ENCODE peak calls at places on chromosomes 1 and 21, in five cellular contexts. I is sigmoid colon, U is transverse colon, W is uterus, O is breast epithelium. T is an unnamed sample. For H3K4me1, the result is how much of the 10 kb centered on the place peaks cover.

GRCh38 chr1:210330279-210330866 is 1.7 kb downstream of the HHAT start:
- DNase-seq in I (no peak), U (no peak), W (no peak), O (no peak), T (no peak)

GRCh38 chr1:59178339-59178744 is 118.6 kb upstream of the FGGY start:
- DNase-seq in I (peak), U (no peak), W (peak), O (no peak), T (peak)

GRCh38 chr21:31394309-31394708 is 50.2 kb upstream of the TIAM1 start:
- DNase-seq in I (no peak), U (no peak), W (no peak), O (no peak), T (no peak)

GRCh38 chr1:218671573-218671972 is 326.4 kb downstream of the TGFB2 start:
- DNase-seq in I (no peak), U (no peak), W (no peak), O (no peak), T (no peak)

GRCh38 chr1:165129568-165130164 is 226.8 kb downstream of the LMX1A start:
- DNase-seq in I (no peak), U (peak), W (no peak), O (peak), T (peak)

GRCh38 chr1:152035406-152036315 is 1.1 kb downstream of the S100A11 start:
- DNase-seq in I (no peak), U (peak), W (no peak), O (peak), T (no peak)

GRCh38 chr1:195202271-195202670 is 1406.0 kb downstream of the KCNT2 start:
- DNase-seq in I (no peak), U (no peak), W (no peak), O (no peak), T (peak)

GRCh38 chr21:37128069-37128468 is 55.0 kb downstream of the TTC3 start:
- DNase-seq in I (no peak), U (no peak), W (no peak), O (peak), T (no peak)

GRCh38 chr1:43420874-43421273 is 31.2 kb downstream of the SZT2 start:
- DNase-seq in I (no peak), U (no peak), W (no peak), O (no peak), T (no peak)

GRCh38 chr1:9369964-9370788 is 77.5 kb downstream of the SPSB1 start:
- DNase-seq in I (no peak), U (no peak), W (no peak), O (no peak), T (no peak)

GRCh38 chr21:33360281-33360680 is 35.5 kb downstream of the IFNAR1 start:
- DNase-seq in I (no peak), U (no peak), W (no peak), O (no peak), T (peak)

GRCh38 chr1:153567621-153568366 is 2.1 kb upstream of the S100A2 start:
- DNase-seq in I (no peak), U (no peak), W (no peak), O (no peak), T (no peak)

GRCh38 chr1:214420341-214420740 is 131.1 kb downstream of the PTPN14 start:
- DNase-seq in I (no peak), U (no peak), W (no peak), O (no peak), T (no peak)

GRCh38 chr1:202505356-202505755 is 156.9 kb downstream of the PPP1R12B start:
- DNase-seq in I (no peak), U (no peak), W (peak), O (no peak), T (peak)

GRCh38 chr1:94095744-94096469 is 25.0 kb downstream of the ABCA4 start:
- DNase-seq in I (peak), U (no peak), W (peak), O (no peak), T (peak)

GRCh38 chr1:217647791-217648190 is 16.6 kb downstream of the SPATA17 start:
- DNase-seq in I (no peak), U (no peak), W (no peak), O (no peak), T (no peak)

GRCh38 chr1:9689971-9690381 is 38.4 kb downstream of the PIK3CD start:
- DNase-seq in I (peak), U (peak), W (peak), O (no peak), T (peak)

GRCh38 chr1:228804640-228805413 is 69.5 kb downstream of the RHOU start:
- DNase-seq in I (no peak), U (no peak), W (peak), O (no peak), T (no peak)

GRCh38 chr1:222370911-222371717 is 176.8 kb downstream of the HHIPL2 start:
- DNase-seq in I (no peak), U (no peak), W (no peak), O (no peak), T (no peak)

GRCh38 chr1:51263147-51263850 is 27.2 kb downstream of the RNF11 start:
- DNase-seq in I (no peak), U (no peak), W (no peak), O (no peak), T (no peak)

GRCh38 chr1:46043491-46044017 is 88.9 kb downstream of the PIK3R3 start:
- DNase-seq in I (peak), U (peak), W (no peak), O (no peak), T (no peak)

GRCh38 chr1:212954514-212954913 is 4.2 kb downstream of the VASH2 start:
- DNase-seq in I (no peak), U (no peak), W (no peak), O (no peak), T (no peak)

GRCh38 chr1:172717722-172718455 is 59.0 kb downstream of the FASLG start:
- DNase-seq in I (no peak), U (no peak), W (no peak), O (no peak), T (no peak)

GRCh38 chr1:12460911-12461621 is 156.9 kb downstream of the DHRS3 start:
- DNase-seq in I (peak), U (peak), W (peak), O (no peak), T (peak)

GRCh38 chr1:183871142-183871541 is 66.2 kb downstream of the RGL1 start:
- DNase-seq in I (no peak), U (no peak), W (no peak), O (no peak), T (no peak)

GRCh38 chr1:157360021-157360390 is 192.3 kb downstream of the FCRL5 start:
- DNase-seq in I (no peak), U (no peak), W (no peak), O (no peak), T (no peak)

GRCh38 chr1:212601524-212601923 is 7.0 kb upstream of the ATF3 start:
- DNase-seq in I (no peak), U (no peak), W (no peak), O (no peak), T (no peak)

GRCh38 chr1:211515090-211516023 is 23.4 kb upstream of the RD3 start:
- DNase-seq in I (peak), U (peak), W (peak), O (peak), T (peak)

GRCh38 chr1:61109158-61109557 is 26.8 kb downstream of the NFIA start:
- DNase-seq in I (no peak), U (no peak), W (no peak), O (no peak), T (no peak)

GRCh38 chr1:180926164-180926981 is 13.7 kb downstream of the KIAA1614 start:
- DNase-seq in I (peak), U (no peak), W (peak), O (no peak), T (peak)

GRCh38 chr1:156346636-156347035 is 8.3 kb downstream of the TSACC start:
- DNase-seq in I (no peak), U (no peak), W (no peak), O (no peak), T (no peak)

GRCh38 chr1:154955718-154956513 is at the start of gene PBXIP1:
- DNase-seq in I (peak), U (peak), W (peak), O (peak), T (peak)

GRCh38 chr1:211828584-211829342 is 1.8 kb downstream of the LPGAT1 start:
- DNase-seq in I (no peak), U (no peak), W (no peak), O (no peak), T (no peak)

GRCh38 chr1:31154632-31155215 is 85.0 kb downstream of the NKAIN1 start:
- DNase-seq in I (peak), U (peak), W (peak), O (peak), T (peak)

GRCh38 chr1:165289556-165289955 is 67.0 kb downstream of the LMX1A start:
- DNase-seq in I (no peak), U (no peak), W (no peak), O (no peak), T (no peak)

GRCh38 chr1:152089014-152089674 is at the start of gene TCHHL1:
- DNase-seq in I (no peak), U (no peak), W (no peak), O (no peak), T (no peak)

GRCh38 chr1:168243200-168243599 is 17.4 kb downstream of the SFT2D2 start:
- DNase-seq in I (no peak), U (no peak), W (no peak), O (no peak), T (peak)

GRCh38 chr1:168245042-168245441 is 19.2 kb downstream of the SFT2D2 start:
- DNase-seq in I (no peak), U (no peak), W (no peak), O (no peak), T (no peak)

GRCh38 chr1:168246506-168246905 is 20.7 kb downstream of the SFT2D2 start:
- DNase-seq in I (no peak), U (no peak), W (no peak), O (no peak), T (no peak)

DNA sequence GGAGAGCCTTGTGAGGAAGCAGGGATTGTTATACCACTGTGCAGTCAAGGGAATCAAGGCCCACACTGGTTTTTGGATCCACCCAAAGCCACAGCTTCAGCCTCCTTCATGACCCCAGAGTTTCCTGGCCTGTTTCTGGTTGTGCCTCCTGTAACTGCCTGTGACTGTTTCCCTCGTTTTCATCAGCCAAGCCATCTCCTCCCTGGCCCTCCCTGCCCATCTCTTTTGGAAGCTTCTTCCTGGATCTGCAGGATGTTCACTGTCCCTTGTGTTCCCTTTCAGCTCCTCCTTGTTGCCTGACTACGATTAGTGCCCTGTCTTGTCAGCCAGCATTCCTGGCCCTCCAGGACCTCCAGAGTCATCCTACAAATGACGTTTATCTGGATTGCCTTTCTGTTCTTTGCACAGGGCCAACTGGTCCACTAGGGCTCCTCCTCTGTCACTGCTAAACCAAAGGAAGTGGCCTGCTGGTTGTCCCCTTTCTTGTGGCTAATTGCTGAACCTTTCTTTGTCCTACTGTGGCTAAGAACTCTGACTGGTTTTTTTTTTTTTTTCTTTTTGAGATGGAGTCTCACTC is 17.9 kb downstream of the SFT2D2 start:
- DNase-seq in I (no peak), U (no peak), W (no peak), O (no peak), T (no peak)
- TF ChIP-seq POLR2A in I (no peak), U (no peak), W (no peak), O (no peak), T (no peak)

DNA sequence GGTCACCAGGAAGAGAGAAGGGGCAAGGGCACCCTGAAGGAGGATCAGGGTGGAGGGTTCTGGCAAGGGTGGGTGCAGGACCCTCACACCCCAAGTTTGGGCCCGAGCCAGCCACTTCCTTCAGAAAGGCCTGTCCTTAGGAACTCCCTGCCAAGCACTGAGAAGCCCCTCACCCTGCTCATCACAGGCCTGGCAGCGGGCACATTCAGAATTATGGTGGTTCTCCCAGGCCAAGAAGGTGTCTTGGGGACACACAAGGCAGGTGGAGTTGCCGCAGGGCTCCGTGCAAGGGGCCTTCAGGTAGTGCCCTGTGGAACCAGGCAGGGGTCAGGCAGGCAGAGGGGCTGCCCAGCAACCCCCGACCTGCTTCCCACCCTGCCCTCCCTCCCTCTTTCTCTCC is 1.1 kb downstream of the TNFRSF25 start:
- DNase-seq in I (no peak), U (no peak), W (no peak), O (no peak), T (no peak)
- H3K4me1 ChIP-seq in I (under half), U (under half), W (under half), O (under half), T (under half)

GRCh38 chr1:110150330-110151174 is at the start of gene SLC6A17:
- DNase-seq in I (peak), U (no peak), W (no peak), O (no peak), T (no peak)
- TF ChIP-seq POLR2A in I (no peak), U (no peak), W (no peak), O (no peak), T (no peak)

GRCh38 chr1:206510371-206510770 is 3.0 kb downstream of the RASSF5 start:
- DNase-seq in I (no peak), U (no peak), W (no peak), O (no peak), T (no peak)

GRCh38 chr1:206509612-206510257 is 2.4 kb downstream of the RASSF5 start:
- DNase-seq in I (no peak), U (no peak), W (no peak), O (no peak), T (no peak)

GRCh38 chr1:206512521-206513180 is 5.3 kb downstream of the RASSF5 start:
- DNase-seq in I (no peak), U (no peak), W (no peak), O (no peak), T (no peak)

GRCh38 chr1:206513312-206514111 is 6.2 kb downstream of the RASSF5 start:
- DNase-seq in I (peak), U (peak), W (peak), O (peak), T (peak)

GRCh38 chr1:206511362-206512064 is 4.2 kb downstream of the RASSF5 start:
- DNase-seq in I (no peak), U (no peak), W (no peak), O (no peak), T (no peak)
- H3K4me1 ChIP-seq in I (under half), U (under half), W (under half), O (under half), T (under half)

GRCh38 chr1:76059461-76059860 is 15.1 kb upstream of the ST6GALNAC3 start:
- DNase-seq in I (no peak), U (no peak), W (no peak), O (no peak), T (no peak)

GRCh38 chr1:76053021-76053420 is 21.5 kb upstream of the ST6GALNAC3 start:
- DNase-seq in I (peak), U (no peak), W (no peak), O (no peak), T (no peak)

GRCh38 chr1:76055987-76056386 is 18.6 kb upstream of the ST6GALNAC3 start:
- DNase-seq in I (no peak), U (no peak), W (no peak), O (no peak), T (no peak)

GRCh38 chr1:76054357-76054756 is 20.2 kb upstream of the ST6GALNAC3 start:
- DNase-seq in I (no peak), U (no peak), W (no peak), O (no peak), T (no peak)
- TF ChIP-seq POLR2A in I (no peak), U (no peak), W (no peak), O (no peak), T (no peak)

DNA sequence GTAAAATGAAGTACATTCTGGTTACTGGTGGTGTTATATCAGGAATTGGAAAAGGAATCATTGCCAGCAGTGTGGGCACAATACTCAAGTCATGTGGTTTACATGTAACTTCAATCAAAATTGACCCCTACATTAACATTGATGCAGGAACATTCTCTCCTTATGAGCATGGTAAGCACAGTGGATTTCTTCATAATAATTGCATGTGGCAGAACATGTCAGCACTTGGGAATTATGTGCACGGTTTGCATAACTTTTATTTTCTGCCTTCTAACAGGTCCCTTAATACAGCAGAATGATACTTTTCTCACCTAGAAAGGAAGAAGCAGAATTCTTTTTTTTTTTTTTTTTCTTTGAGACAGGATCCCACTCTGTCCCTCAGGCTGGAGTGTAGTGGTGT is 3.8 kb downstream of the CTPS1 start:
- DNase-seq in I (no peak), U (no peak), W (no peak), O (no peak), T (no peak)
- H3K4me1 ChIP-seq in I (under half), U (under half), W (under half), O (under half), T (under half)